ENCODE peak calls at places on chromosomes 16 and 17, in six cellular contexts. C is iPS DF 6.9, Q is HTR-8/SVneo, G is iris pigment epithelial cell, J is transverse colon, A is psoas muscle. R is an unnamed sample.

GRCh38 chr16:31132303-31132978 is 3.1 kb downstream of the PRSS8 start:
- DNase-seq in C (no peak), Q (no peak), G (no peak), J (no peak), A (no peak), R (no peak)

GRCh38 chr17:64247836-64248235 is 15.2 kb downstream of the TEX2 start:
- DNase-seq in C (no peak), Q (no peak), G (no peak), J (no peak), A (no peak), R (no peak)

GRCh38 chr16:84484579-84485254 is 19.7 kb downstream of the MEAK7 start:
- DNase-seq in C (peak), Q (peak), G (peak), J (peak), A (peak), R (peak)

GRCh38 chr16:65936096-65936495 is 430.4 kb upstream of the CDH5 start:
- DNase-seq in C (no peak), Q (no peak), G (peak), J (no peak), A (no peak), R (no peak)

GRCh38 chr17:41812176-41813038 is at the start of gene FKBP10:
- DNase-seq in C (peak), Q (peak), G (peak), J (peak), A (peak), R (peak)

GRCh38 chr16:21950782-21951521 is 2.2 kb upstream of the UQCRC2 start:
- DNase-seq in C (no peak), Q (peak), G (peak), J (no peak), A (no peak), R (no peak)

GRCh38 chr16:21663889-21664647 is at the start of gene OTOA:
- DNase-seq in C (no peak), Q (no peak), G (no peak), J (peak), A (no peak), R (no peak)

GRCh38 chr17:12627177-12627629 is 38.5 kb upstream of the MYOCD start:
- DNase-seq in C (no peak), Q (peak), G (peak), J (no peak), A (no peak), R (peak)

GRCh38 chr17:82028966-82029365 is 2.5 kb upstream of the RAC3 start:
- DNase-seq in C (no peak), Q (no peak), G (no peak), J (no peak), A (no peak), R (no peak)

GRCh38 chr17:50737118-50737698 is 17.8 kb downstream of the LUC7L3 start:
- DNase-seq in C (no peak), Q (no peak), G (peak), J (no peak), A (no peak), R (no peak)

GRCh38 chr17:3773511-3773910 is 27.5 kb downstream of the ITGAE start:
- DNase-seq in C (no peak), Q (peak), G (peak), J (no peak), A (no peak), R (no peak)

GRCh38 chr16:87713469-87714229 is 52.1 kb downstream of the KLHDC4 start:
- DNase-seq in C (no peak), Q (no peak), G (no peak), J (no peak), A (no peak), R (no peak)

GRCh38 chr17:79721993-79722671 is 8.6 kb upstream of the ENPP7 start:
- DNase-seq in C (no peak), Q (peak), G (peak), J (no peak), A (no peak), R (no peak)

GRCh38 chr17:74042744-74043486 is 160.6 kb upstream of the RPL38 start:
- DNase-seq in C (no peak), Q (peak), G (peak), J (no peak), A (peak), R (no peak)

GRCh38 chr17:13269196-13269595 is 251.4 kb upstream of the ELAC2 start:
- DNase-seq in C (no peak), Q (no peak), G (no peak), J (no peak), A (no peak), R (no peak)

GRCh38 chr16:81842564-81843242 is 63.6 kb downstream of the PLCG2 start:
- DNase-seq in C (no peak), Q (no peak), G (no peak), J (no peak), A (no peak), R (no peak)

GRCh38 chr17:4206945-4207344 is 56.8 kb downstream of the ANKFY1 start:
- DNase-seq in C (no peak), Q (no peak), G (peak), J (no peak), A (no peak), R (no peak)

GRCh38 chr17:32349503-32349853 is 479 bp upstream of the ZNF207 start:
- DNase-seq in C (no peak), Q (no peak), G (peak), J (peak), A (no peak), R (no peak)

GRCh38 chr17:2071024-2071385 is 16.1 kb downstream of the HIC1 start:
- DNase-seq in C (no peak), Q (no peak), G (no peak), J (no peak), A (no peak), R (no peak)

GRCh38 chr16:27325736-27326135 is 12.0 kb downstream of the IL4R start:
- DNase-seq in C (no peak), Q (no peak), G (no peak), J (no peak), A (no peak), R (no peak)

GRCh38 chr17:55453836-55454557 is 32.4 kb upstream of the MMD start:
- DNase-seq in C (no peak), Q (no peak), G (no peak), J (no peak), A (no peak), R (no peak)

GRCh38 chr16:57813466-57813865 is 11.2 kb upstream of the KIFC3 start:
- DNase-seq in C (no peak), Q (no peak), G (no peak), J (no peak), A (no peak), R (peak)

GRCh38 chr17:32355649-32356377 is 5.9 kb downstream of the ZNF207 start:
- DNase-seq in C (no peak), Q (no peak), G (peak), J (no peak), A (no peak), R (no peak)

GRCh38 chr17:72751746-72752145 is 340.7 kb downstream of the SLC39A11 start:
- DNase-seq in C (no peak), Q (no peak), G (no peak), J (no peak), A (no peak), R (no peak)

GRCh38 chr17:71970312-71970711 is 150.5 kb upstream of the SOX9 start:
- DNase-seq in C (no peak), Q (peak), G (peak), J (no peak), A (no peak), R (no peak)

GRCh38 chr16:55625843-55626242 is 29.9 kb upstream of the SLC6A2 start:
- DNase-seq in C (no peak), Q (no peak), G (no peak), J (no peak), A (no peak), R (no peak)

GRCh38 chr16:11312718-11313492 is 31.8 kb upstream of the PRM1 start:
- DNase-seq in C (no peak), Q (peak), G (peak), J (peak), A (no peak), R (no peak)